ENCODE peak calls at places on chromosomes 11 and 22, in seven cellular contexts. A is NCI-H1930; I is activated gamma-delta T cell treated with Interleukin-2 at 50 U/mL for 16 hours; J is EL; U is heart left ventricle; S is activated CD4-positive, alpha-beta T cell treated with anti-CD3 and anti-CD28 coated beads for 48 hours; B is A549. Q is an unnamed sample.

GRCh38 chr11:69708731-69709401 is 5.0 kb upstream of the FGF19 start:
- DNase-seq in A (no peak), I (no peak), J (no peak), U (no peak), S (no peak), B (no peak), Q (no peak)

GRCh38 chr22:26709617-26710390 is 52.4 kb downstream of the MIAT start:
- DNase-seq in A (no peak), I (no peak), J (peak; percentile 67), U (no peak), S (no peak), B (no peak), Q (no peak)

GRCh38 chr22:20905415-20906386 is 11.5 kb upstream of the CRKL start:
- DNase-seq in A (no peak), I (no peak), J (no peak), U (no peak), S (no peak), B (no peak), Q (no peak)

GRCh38 chr11:115643491-115643995 is 139.3 kb upstream of the CADM1 start:
- DNase-seq in A (no peak), I (no peak), J (no peak), U (no peak), S (no peak), B (no peak), Q (no peak)

GRCh38 chr22:45891471-45891995 is 85.4 kb downstream of the WNT7B start:
- DNase-seq in A (no peak), I (no peak), J (no peak), U (peak; percentile 25), S (no peak), B (no peak), Q (no peak)

GRCh38 chr22:40679249-40679963 is at the start of gene MCHR1:
- DNase-seq in A (no peak), I (no peak), J (no peak), U (no peak), S (no peak), B (no peak), Q (no peak)

GRCh38 chr11:44199298-44199697 is 103.8 kb downstream of the EXT2 start:
- DNase-seq in A (no peak), I (no peak), J (no peak), U (no peak), S (no peak), B (no peak), Q (peak; percentile 13)

GRCh38 chr22:22884888-22885840 is 2.5 kb upstream of the IGLL5 start:
- DNase-seq in A (no peak), I (no peak), J (no peak), U (no peak), S (peak; percentile 63), B (no peak), Q (no peak)

GRCh38 chr11:94077568-94078293 is 50.9 kb upstream of the PANX1 start:
- DNase-seq in A (no peak), I (no peak), J (no peak), U (no peak), S (no peak), B (no peak), Q (no peak)

GRCh38 chr11:15236514-15236913 is 121.8 kb downstream of the INSC start:
- DNase-seq in A (no peak), I (no peak), J (no peak), U (no peak), S (no peak), B (no peak), Q (no peak)

GRCh38 chr11:45331839-45332485 is 45.8 kb upstream of the SYT13 start:
- DNase-seq in A (no peak), I (no peak), J (peak; percentile 4), U (no peak), S (no peak), B (no peak), Q (no peak)

GRCh38 chr11:79150966-79151365 is 289.9 kb downstream of the TENM4 start:
- DNase-seq in A (no peak), I (no peak), J (no peak), U (no peak), S (no peak), B (no peak), Q (no peak)

GRCh38 chr22:30968015-30968923 is at the start of gene MORC2:
- DNase-seq in A (peak; percentile 65), I (no peak), J (no peak), U (peak; percentile 73), S (no peak), B (peak; percentile 27), Q (peak; percentile 16)

GRCh38 chr11:8987446-8987845 is 16.4 kb downstream of the NRIP3 start:
- DNase-seq in A (no peak), I (no peak), J (no peak), U (no peak), S (no peak), B (no peak), Q (no peak)

GRCh38 chr11:44770401-44770800 is 43.6 kb downstream of the TSPAN18 start:
- DNase-seq in A (no peak), I (no peak), J (no peak), U (no peak), S (no peak), B (no peak), Q (no peak)

GRCh38 chr11:69076129-69076791 is 27.5 kb downstream of the TPCN2 start:
- DNase-seq in A (no peak), I (no peak), J (peak; percentile 65), U (no peak), S (no peak), B (no peak), Q (no peak)

GRCh38 chr11:26247340-26247739 is 84.6 kb upstream of the ANO3 start:
- DNase-seq in A (no peak), I (no peak), J (peak; percentile 6), U (no peak), S (no peak), B (no peak), Q (no peak)

GRCh38 chr11:126197277-126197939 is 14.0 kb downstream of the RPUSD4 start:
- DNase-seq in A (no peak), I (no peak), J (peak; percentile 69), U (no peak), S (no peak), B (no peak), Q (no peak)

GRCh38 chr22:44304906-44305305 is 7.8 kb downstream of the SHISAL1 start:
- DNase-seq in A (no peak), I (no peak), J (no peak), U (no peak), S (no peak), B (no peak), Q (no peak)

GRCh38 chr22:46109474-46110003 is 40.8 kb upstream of the PPARA start:
- DNase-seq in A (no peak), I (no peak), J (no peak), U (no peak), S (no peak), B (no peak), Q (no peak)

GRCh38 chr11:23944939-23945338 is 551.9 kb upstream of the LUZP2 start:
- DNase-seq in A (no peak), I (no peak), J (no peak), U (no peak), S (no peak), B (no peak), Q (no peak)

GRCh38 chr11:33500865-33501479 is 199.7 kb downstream of the C11orf91 start:
- DNase-seq in A (no peak), I (no peak), J (peak; percentile 49), U (no peak), S (no peak), B (no peak), Q (no peak)

GRCh38 chr11:32893091-32893946 is 708 bp downstream of the QSER1 start:
- DNase-seq in A (peak; percentile 45), I (peak; percentile 46), J (peak; percentile 53), U (peak; percentile 74), S (peak; percentile 66), B (peak; percentile 43), Q (peak; percentile 50)

GRCh38 chr22:41976070-41976901 is 7.0 kb downstream of the SEPTIN3 start:
- DNase-seq in A (peak; percentile 28), I (peak; percentile 21), J (no peak), U (no peak), S (peak; percentile 61), B (no peak), Q (no peak)

GRCh38 chr11:110434952-110435779 is 5.4 kb downstream of the FDX1 start:
- DNase-seq in A (no peak), I (no peak), J (no peak), U (no peak), S (peak; percentile 18), B (no peak), Q (no peak)

GRCh38 chr11:93529707-93530467 is 13.3 kb downstream of the SMCO4 start:
- DNase-seq in A (no peak), I (no peak), J (peak; percentile 12), U (no peak), S (no peak), B (no peak), Q (no peak)

GRCh38 chr11:79173615-79174014 is 267.2 kb downstream of the TENM4 start:
- DNase-seq in A (no peak), I (no peak), J (no peak), U (peak; percentile 41), S (no peak), B (no peak), Q (no peak)

GRCh38 chr11:60018058-60018457 is 1.1 kb downstream of the OOSP4B start:
- DNase-seq in A (no peak), I (no peak), J (no peak), U (no peak), S (no peak), B (no peak), Q (no peak)